ENCODE peak calls at places on chromosomes 3 and 15, in four cellular contexts. I is body of pancreas, K is IMR-90, S is heart left ventricle. B is an unnamed sample. For H3K9me3, the result is how much of the 10 kb centered on the place peaks cover.

GRCh38 chr15:64460737-64461576 is 579 bp downstream of the ZNF609 start:
- DNase-seq in S (peak), K (peak), I (peak), B (peak)

GRCh38 chr3:122123885-122124284 is 59.6 kb upstream of the CASR start:
- DNase-seq in S (no peak), K (no peak), I (no peak), B (no peak)

GRCh38 chr3:99866167-99866810 is 48.6 kb downstream of the CMSS1 start:
- DNase-seq in K (peak), I (no peak), S (no peak), B (no peak)

GRCh38 chr3:122403489-122403888 is 12.4 kb downstream of the WDR5B start:
- DNase-seq in S (no peak), I (no peak), K (peak), B (no peak)

GRCh38 chr3:172153335-172153861 is 114.0 kb downstream of the FNDC3B start:
- DNase-seq in K (peak), I (peak), S (peak), B (peak)

GRCh38 chr3:120147072-120147871 is 53.0 kb upstream of the GSK3B start:
- DNase-seq in I (peak), S (no peak), K (no peak), B (no peak)

GRCh38 chr3:196143708-196144382 is 62.0 kb upstream of the TFRC start:
- DNase-seq in K (no peak), S (no peak), I (no peak), B (no peak)

GRCh38 chr3:155664922-155665695 is 79.8 kb downstream of the PLCH1 start:
- DNase-seq in S (peak), K (peak), I (peak), B (peak)

GRCh38 chr3:85255954-85256353 is 297.2 kb downstream of the CADM2 start:
- DNase-seq in K (peak), S (no peak), I (no peak), B (no peak)

GRCh38 chr3:40464339-40465110 is 7.4 kb downstream of the RPL14 start:
- DNase-seq in S (no peak), I (no peak), K (no peak), B (no peak)

GRCh38 chr3:40465456-40465855 is 8.3 kb downstream of the RPL14 start:
- DNase-seq in I (no peak), S (no peak), K (no peak), B (no peak)

GRCh38 chr3:40468018-40468417 is 8.9 kb upstream of the ZNF619 start:
- DNase-seq in K (no peak), S (no peak), I (no peak), B (no peak)

GRCh38 chr3:40465111-40465407 is 7.9 kb downstream of the RPL14 start:
- DNase-seq in K (no peak), S (no peak), I (no peak), B (no peak)

GRCh38 chr3:40463579-40463978 is 6.4 kb downstream of the RPL14 start:
- DNase-seq in K (no peak), I (no peak), S (no peak), B (no peak)
- TF ChIP-seq POLR2A in K (peak), I (no peak), S (no peak), B (no peak)

GRCh38 chr3:185983495-185984141 is 45.8 kb upstream of the TRA2B start:
- DNase-seq in K (peak), S (peak), I (peak), B (peak)

GRCh38 chr3:185981621-185982020 is 43.8 kb upstream of the TRA2B start:
- DNase-seq in I (no peak), K (no peak), S (no peak), B (no peak)

GRCh38 chr3:185982632-185983031 is 44.8 kb upstream of the TRA2B start:
- DNase-seq in K (no peak), S (no peak), I (no peak), B (no peak)

GRCh38 chr3:185986201-185986600 is 48.4 kb upstream of the TRA2B start:
- DNase-seq in K (no peak), S (no peak), I (no peak), B (no peak)

DNA sequence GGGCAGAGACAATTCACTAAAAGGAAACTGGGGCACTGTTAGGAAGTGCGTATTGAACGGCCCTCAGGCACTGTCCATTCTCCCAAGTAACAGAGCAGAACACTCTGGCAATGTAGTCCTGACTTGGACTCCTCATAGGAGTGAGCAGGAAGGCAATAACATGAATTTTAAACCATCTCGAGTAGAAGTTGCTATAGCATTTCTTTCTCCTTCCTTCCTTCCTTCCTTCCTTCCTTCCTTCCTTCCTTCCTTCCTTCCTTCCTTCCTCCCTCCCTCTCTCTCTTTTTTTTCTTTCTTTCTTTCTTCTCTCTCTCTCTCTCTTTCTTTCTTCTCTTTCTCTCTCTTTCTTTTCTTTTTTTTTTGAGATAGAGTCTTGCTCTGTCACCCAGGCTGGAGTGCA is 46.4 kb upstream of the TRA2B start:
- DNase-seq in S (no peak), K (no peak), I (no peak), B (no peak)
- H3K4me3 ChIP-seq in S (no peak), K (no peak), I (no peak), B (no peak)

DNA sequence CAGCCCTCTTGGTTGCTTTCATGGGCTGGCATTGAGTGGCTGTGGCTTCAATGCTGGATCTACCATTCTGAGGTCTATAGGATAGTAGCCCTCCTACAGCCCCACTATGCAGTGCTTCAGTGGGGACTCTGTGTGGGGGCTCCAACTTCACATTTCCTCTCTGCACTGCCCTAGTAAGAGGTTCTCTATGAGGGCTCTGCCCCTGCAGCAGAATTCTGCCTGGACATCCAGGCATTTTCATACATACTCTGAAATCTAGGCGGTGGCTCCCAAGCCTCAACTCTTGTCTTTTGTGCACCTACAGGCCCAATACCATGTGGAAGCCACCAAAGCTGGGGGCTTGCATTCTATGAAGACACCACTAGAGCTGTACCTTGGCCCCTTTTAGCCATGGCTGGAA is 195.8 kb downstream of the IGSF11 start:
- DNase-seq in S (no peak), I (no peak), K (no peak), B (no peak)
- H3K9me3 ChIP-seq in S (under half), I (under half), K (under half), B (under half)

GRCh38 chr3:197480320-197480719 is 75.4 kb downstream of the BDH1 start:
- DNase-seq in S (no peak), K (no peak), I (no peak), B (no peak)

GRCh38 chr3:197482001-197482400 is 73.8 kb downstream of the BDH1 start:
- DNase-seq in K (peak), I (no peak), S (no peak), B (no peak)

GRCh38 chr3:197475514-197475913 is 80.3 kb downstream of the BDH1 start:
- DNase-seq in K (no peak), I (no peak), S (no peak), B (no peak)

GRCh38 chr3:197476126-197476525 is 79.6 kb downstream of the BDH1 start:
- DNase-seq in I (no peak), S (no peak), K (no peak), B (no peak)

DNA sequence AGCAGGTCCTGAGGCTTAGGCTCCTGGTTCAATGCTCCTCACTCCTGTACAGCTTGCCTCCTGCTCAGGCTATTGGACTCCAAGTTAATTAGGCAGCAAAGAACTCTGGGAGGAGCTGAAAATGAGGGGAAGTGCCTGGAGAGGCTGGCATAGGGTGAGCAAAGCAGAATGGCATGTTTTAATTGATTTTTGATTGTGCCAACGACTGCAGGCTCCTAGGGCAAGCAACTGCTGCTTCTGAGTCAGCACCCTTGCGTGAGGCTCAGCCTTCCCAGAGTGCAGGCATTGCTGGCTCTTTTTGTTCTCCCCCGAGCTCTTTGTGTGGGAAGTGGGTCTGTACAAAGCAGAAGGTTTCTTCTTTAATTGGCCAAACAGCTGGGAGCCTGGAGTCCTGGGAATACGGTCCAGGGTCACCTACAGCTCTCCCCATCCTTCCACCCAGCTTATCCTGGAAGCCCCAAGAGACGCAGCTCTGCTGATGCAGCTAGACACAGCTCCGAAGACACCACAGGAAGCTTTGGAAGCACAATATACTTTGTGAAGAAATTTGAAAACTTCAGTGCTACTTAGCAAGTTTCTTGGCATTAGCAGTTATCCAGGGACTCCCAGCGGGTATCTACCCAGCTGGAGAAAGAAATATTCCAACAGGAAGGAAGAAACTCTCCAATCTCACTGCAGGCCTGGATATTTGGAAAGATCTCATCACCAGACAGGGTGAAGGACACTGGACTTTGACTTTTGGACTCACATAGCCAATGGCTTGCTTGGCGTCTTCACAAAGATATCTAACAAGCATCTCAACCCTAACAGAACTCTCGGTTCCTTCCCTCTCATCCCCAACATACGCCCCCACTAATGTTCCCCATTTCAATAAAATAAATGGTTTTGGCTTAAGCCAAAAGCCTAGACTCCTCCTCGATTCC is 76.8 kb downstream of the BDH1 start:
- DNase-seq in K (no peak), S (no peak), I (peak), B (no peak)
- TF ChIP-seq POLR2A in K (no peak), S (no peak), I (no peak), B (no peak)

DNA sequence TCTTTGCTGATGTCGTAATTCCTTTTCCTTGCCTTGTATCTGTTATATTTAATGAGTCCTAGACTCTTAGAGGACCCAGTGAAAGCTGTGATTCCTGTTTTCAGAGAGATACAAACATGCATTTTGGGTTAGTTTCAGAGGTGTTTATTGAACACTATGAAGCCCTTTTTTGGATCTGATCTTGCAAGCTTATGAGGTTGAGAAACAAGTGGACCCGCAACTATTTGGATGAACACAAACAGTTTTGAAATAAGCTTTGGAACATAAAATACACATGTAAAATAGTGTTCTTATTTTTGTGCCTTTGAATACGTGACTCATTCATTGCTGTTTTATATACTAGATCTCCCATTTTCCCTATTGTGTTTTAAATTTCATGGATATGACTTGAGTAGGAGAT is 33.5 kb downstream of the SNRK start:
- DNase-seq in S (no peak), I (no peak), K (no peak), B (no peak)
- H3K4me3 ChIP-seq in S (no peak), I (no peak), K (no peak), B (no peak)

GRCh38 chr3:136910697-136911096 is 47.1 kb upstream of the IL20RB start:
- DNase-seq in I (no peak), S (no peak), K (no peak), B (no peak)
- H3K9me3 ChIP-seq in I (under half), S (under half), K (under half), B (under half)

GRCh38 chr15:50686468-50687301 is at the start of gene TRPM7:
- DNase-seq in K (peak), I (peak), S (peak), B (peak)
- TF ChIP-seq POLR2A in K (peak), I (peak), S (no peak), B (peak)